ENCODE peak calls at places on chromosomes 5 and 9, in six cellular contexts. One of them, this sample, is unnamed.

GRCh38 chr9:81646337-81646736 is 43.0 kb downstream of the TLE1 start:
- DNase-seq in Kasumi-1: no peak
- DNase-seq in T-helper 2 cell: no peak
- DNase-seq in NCI-H510A treated with DMSO at 0.1 percent for 48 hours: no peak
- DNase-seq in DMS 273 treated with DMSO at 0.1 percent for 48 hours: no peak
- DNase-seq in left ventricle myocardium inferior: no peak
- DNase-seq in this sample: no peak

GRCh38 chr9:33132249-33132772 is 34.8 kb downstream of the B4GALT1 start:
- DNase-seq in NCI-H510A treated with DMSO at 0.1 percent for 48 hours: no peak
- DNase-seq in DMS 273 treated with DMSO at 0.1 percent for 48 hours: no peak
- DNase-seq in left ventricle myocardium inferior: no peak
- DNase-seq in Kasumi-1: no peak
- DNase-seq in T-helper 2 cell: no peak
- DNase-seq in this sample: no peak

GRCh38 chr5:14364576-14365472 is 216.8 kb upstream of the OTULINL start:
- DNase-seq in Kasumi-1: no peak
- DNase-seq in left ventricle myocardium inferior: no peak
- DNase-seq in DMS 273 treated with DMSO at 0.1 percent for 48 hours: no peak
- DNase-seq in T-helper 2 cell: no peak
- DNase-seq in NCI-H510A treated with DMSO at 0.1 percent for 48 hours: peak; percentile 59
- DNase-seq in this sample: no peak

GRCh38 chr5:179293276-179293675 is 52.0 kb downstream of the ADAMTS2 start:
- DNase-seq in DMS 273 treated with DMSO at 0.1 percent for 48 hours: no peak
- DNase-seq in Kasumi-1: no peak
- DNase-seq in T-helper 2 cell: no peak
- DNase-seq in left ventricle myocardium inferior: no peak
- DNase-seq in NCI-H510A treated with DMSO at 0.1 percent for 48 hours: no peak
- DNase-seq in this sample: no peak

GRCh38 chr9:95726756-95727155 is 148.7 kb upstream of the ERCC6L2 start:
- DNase-seq in left ventricle myocardium inferior: no peak
- DNase-seq in NCI-H510A treated with DMSO at 0.1 percent for 48 hours: peak; percentile 23
- DNase-seq in T-helper 2 cell: no peak
- DNase-seq in Kasumi-1: peak; percentile 37
- DNase-seq in DMS 273 treated with DMSO at 0.1 percent for 48 hours: peak; percentile 4
- DNase-seq in this sample: peak; percentile 75

GRCh38 chr9:72199253-72199652 is 50.0 kb downstream of the GDA start:
- DNase-seq in T-helper 2 cell: no peak
- DNase-seq in Kasumi-1: no peak
- DNase-seq in NCI-H510A treated with DMSO at 0.1 percent for 48 hours: no peak
- DNase-seq in left ventricle myocardium inferior: no peak
- DNase-seq in DMS 273 treated with DMSO at 0.1 percent for 48 hours: no peak
- DNase-seq in this sample: no peak

GRCh38 chr9:120319452-120319851 is 260.5 kb downstream of the CDK5RAP2 start:
- DNase-seq in T-helper 2 cell: no peak
- DNase-seq in DMS 273 treated with DMSO at 0.1 percent for 48 hours: no peak
- DNase-seq in NCI-H510A treated with DMSO at 0.1 percent for 48 hours: no peak
- DNase-seq in Kasumi-1: no peak
- DNase-seq in left ventricle myocardium inferior: no peak
- DNase-seq in this sample: no peak

GRCh38 chr9:114284316-114285060 is 38.4 kb upstream of the ORM1 start:
- DNase-seq in left ventricle myocardium inferior: peak; percentile 6
- DNase-seq in T-helper 2 cell: no peak
- DNase-seq in NCI-H510A treated with DMSO at 0.1 percent for 48 hours: no peak
- DNase-seq in Kasumi-1: no peak
- DNase-seq in DMS 273 treated with DMSO at 0.1 percent for 48 hours: no peak
- DNase-seq in this sample: no peak

GRCh38 chr9:78682206-78682605 is 385.3 kb downstream of the PSAT1 start:
- DNase-seq in Kasumi-1: no peak
- DNase-seq in DMS 273 treated with DMSO at 0.1 percent for 48 hours: no peak
- DNase-seq in NCI-H510A treated with DMSO at 0.1 percent for 48 hours: no peak
- DNase-seq in T-helper 2 cell: no peak
- DNase-seq in left ventricle myocardium inferior: no peak
- DNase-seq in this sample: no peak

GRCh38 chr5:113212244-113212920 is 222.4 kb downstream of the TSSK1B start:
- DNase-seq in NCI-H510A treated with DMSO at 0.1 percent for 48 hours: no peak
- DNase-seq in DMS 273 treated with DMSO at 0.1 percent for 48 hours: peak; percentile 65
- DNase-seq in left ventricle myocardium inferior: peak; percentile 55
- DNase-seq in T-helper 2 cell: no peak
- DNase-seq in Kasumi-1: peak; percentile 43
- DNase-seq in this sample: no peak

GRCh38 chr5:53321073-53321472 is 159.4 kb upstream of the FST start:
- DNase-seq in DMS 273 treated with DMSO at 0.1 percent for 48 hours: no peak
- DNase-seq in left ventricle myocardium inferior: no peak
- DNase-seq in NCI-H510A treated with DMSO at 0.1 percent for 48 hours: no peak
- DNase-seq in T-helper 2 cell: no peak
- DNase-seq in Kasumi-1: no peak
- DNase-seq in this sample: no peak

GRCh38 chr9:114307323-114308250 is 15.3 kb upstream of the ORM1 start:
- DNase-seq in NCI-H510A treated with DMSO at 0.1 percent for 48 hours: no peak
- DNase-seq in Kasumi-1: no peak
- DNase-seq in T-helper 2 cell: no peak
- DNase-seq in DMS 273 treated with DMSO at 0.1 percent for 48 hours: no peak
- DNase-seq in left ventricle myocardium inferior: no peak
- DNase-seq in this sample: no peak

GRCh38 chr5:106020889-106021288 is 1649.8 kb downstream of the EFNA5 start:
- DNase-seq in T-helper 2 cell: no peak
- DNase-seq in NCI-H510A treated with DMSO at 0.1 percent for 48 hours: no peak
- DNase-seq in DMS 273 treated with DMSO at 0.1 percent for 48 hours: no peak
- DNase-seq in left ventricle myocardium inferior: no peak
- DNase-seq in Kasumi-1: no peak
- DNase-seq in this sample: no peak

GRCh38 chr9:98532147-98532546 is 176.6 kb downstream of the GABBR2 start:
- DNase-seq in DMS 273 treated with DMSO at 0.1 percent for 48 hours: no peak
- DNase-seq in NCI-H510A treated with DMSO at 0.1 percent for 48 hours: no peak
- DNase-seq in Kasumi-1: no peak
- DNase-seq in T-helper 2 cell: no peak
- DNase-seq in left ventricle myocardium inferior: no peak
- DNase-seq in this sample: no peak

GRCh38 chr5:74622944-74623343 is 17.6 kb downstream of the ENC1 start:
- DNase-seq in NCI-H510A treated with DMSO at 0.1 percent for 48 hours: no peak
- DNase-seq in DMS 273 treated with DMSO at 0.1 percent for 48 hours: no peak
- DNase-seq in T-helper 2 cell: no peak
- DNase-seq in left ventricle myocardium inferior: no peak
- DNase-seq in Kasumi-1: no peak
- DNase-seq in this sample: no peak

GRCh38 chr5:68911840-68912690 is 181.7 kb upstream of the SLC30A5 start:
- DNase-seq in DMS 273 treated with DMSO at 0.1 percent for 48 hours: no peak
- DNase-seq in T-helper 2 cell: no peak
- DNase-seq in left ventricle myocardium inferior: no peak
- DNase-seq in NCI-H510A treated with DMSO at 0.1 percent for 48 hours: no peak
- DNase-seq in Kasumi-1: no peak
- DNase-seq in this sample: no peak